ENCODE peak calls at places on chromosomes 11 and 22, in five cellular contexts. V is CD8-positive, alpha-beta T cell; U is uterus; E is Panc1; G is HAP-1. N is an unnamed sample. For H3K4me1 and H3K27me3, the result is how much of the 10 kb centered on the place peaks cover.

GRCh38 chr22:28151241-28151640 is 232.2 kb upstream of the PITPNB start:
- DNase-seq in E (no peak), V (no peak), G (no peak), U (no peak), N (no peak)

GRCh38 chr11:43504316-43504950 is 145.7 kb downstream of the TTC17 start:
- DNase-seq in U (no peak), G (peak), V (no peak), E (no peak), N (no peak)

GRCh38 chr11:72821221-72821919 is 7.2 kb downstream of the ATG16L2 start:
- DNase-seq in U (peak), V (no peak), E (no peak), G (no peak), N (no peak)

GRCh38 chr11:19800162-19800561 is 87.5 kb downstream of the NAV2 start:
- DNase-seq in V (no peak), E (no peak), G (no peak), U (no peak), N (no peak)

GRCh38 chr11:2208691-2209369 is 37.2 kb upstream of the TH start:
- DNase-seq in E (no peak), U (peak), V (no peak), G (peak), N (no peak)

GRCh38 chr11:99739464-99740089 is 718.8 kb downstream of the CNTN5 start:
- DNase-seq in G (peak), U (no peak), V (no peak), E (peak), N (no peak)

GRCh38 chr11:35076201-35077100 is 62.5 kb upstream of the CD44 start:
- DNase-seq in G (no peak), V (no peak), U (no peak), E (no peak), N (no peak)

GRCh38 chr11:77074205-77074604 is 7.4 kb downstream of the CAPN5 start:
- DNase-seq in E (no peak), U (peak), G (no peak), V (no peak), N (no peak)

GRCh38 chr11:35945137-35945518 is 1.3 kb downstream of the LDLRAD3 start:
- DNase-seq in V (no peak), E (no peak), G (no peak), U (no peak), N (no peak)

GRCh38 chr22:36343720-36344105 is 44.1 kb downstream of the MYH9 start:
- DNase-seq in E (no peak), V (no peak), U (no peak), G (no peak), N (no peak)

GRCh38 chr11:57904369-57904768 is 119.3 kb upstream of the OR9Q1 start:
- DNase-seq in G (no peak), E (no peak), U (no peak), V (no peak), N (no peak)

GRCh38 chr22:31790240-31790639 is 36.4 kb downstream of the DEPDC5 start:
- DNase-seq in V (no peak), E (no peak), G (no peak), U (no peak), N (no peak)

GRCh38 chr11:122202951-122203456 is 87.0 kb upstream of the BLID start:
- DNase-seq in V (no peak), U (peak), G (peak), E (no peak), N (peak)
- H3K4me1 ChIP-seq in V (under half), U (under half), G (under half), E (under half), N (under half)

GRCh38 chr11:1125803-1126202 is 31.9 kb upstream of the MUC5AC start:
- DNase-seq in V (no peak), G (no peak), E (no peak), U (no peak), N (no peak)
- H3K27me3 ChIP-seq in V (under half), G (under half), E (under half), U (under half), N (under half)

GRCh38 chr11:838441-839279 is 3.7 kb downstream of the POLR2L start:
- DNase-seq in U (no peak), V (no peak), G (peak), E (no peak), N (no peak)

GRCh38 chr11:836274-836673 is 3.5 kb downstream of the CD151 start:
- DNase-seq in V (no peak), G (no peak), E (no peak), U (no peak), N (no peak)

GRCh38 chr11:837990-838307 is 4.4 kb downstream of the POLR2L start:
- DNase-seq in V (no peak), E (no peak), G (no peak), U (no peak), N (no peak)

GRCh38 chr11:836700-837099 is 3.9 kb downstream of the CD151 start:
- DNase-seq in V (no peak), G (no peak), U (no peak), E (no peak), N (no peak)

GRCh38 chr11:837189-837989 is 4.6 kb downstream of the CD151 start:
- DNase-seq in E (no peak), V (no peak), U (no peak), G (no peak), N (no peak)
- H3K4me1 ChIP-seq in E (half or more), V (under half), U (under half), G (under half), N (under half)

GRCh38 chr11:13964771-13965074 is 2.2 kb downstream of the SPON1 start:
- DNase-seq in V (no peak), U (no peak), E (no peak), G (no peak), N (no peak)

GRCh38 chr11:13962562-13963168 is at the start of gene SPON1:
- DNase-seq in E (no peak), U (peak), G (no peak), V (peak), N (no peak)

GRCh38 chr11:13963169-13963948 is 836 bp downstream of the SPON1 start:
- DNase-seq in E (no peak), U (peak), G (no peak), V (peak), N (no peak)

GRCh38 chr11:13963949-13964770 is 1.6 kb downstream of the SPON1 start:
- DNase-seq in E (no peak), V (no peak), G (no peak), U (peak), N (no peak)

GRCh38 chr11:13962198-13962561 is 343 bp upstream of the SPON1 start:
- DNase-seq in E (no peak), G (no peak), U (no peak), V (no peak), N (no peak)
- H3K27me3 ChIP-seq in E (half or more), G (half or more), U (under half), V (under half), N (half or more)

DNA sequence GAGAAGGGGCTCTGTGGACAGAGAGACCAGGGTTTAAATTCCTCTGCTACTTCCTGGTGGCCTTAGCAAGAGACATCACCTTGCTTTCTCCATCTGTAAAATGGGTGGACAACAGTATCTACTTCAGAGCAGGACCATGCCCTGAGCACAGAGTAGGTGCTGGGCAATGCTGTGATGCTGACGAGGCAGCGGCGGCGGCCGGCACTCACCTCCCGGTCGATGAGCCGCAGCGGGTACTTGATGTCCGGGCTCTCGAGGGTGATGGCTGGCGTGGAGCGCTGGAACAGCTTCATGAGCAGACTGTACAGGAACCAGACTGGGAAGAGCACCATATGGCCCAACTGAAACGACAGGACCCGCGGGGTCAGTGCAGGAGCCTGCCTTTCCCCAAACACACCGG is 3.9 kb downstream of the ATP5MGL start:
- DNase-seq in U (no peak), V (no peak), E (no peak), G (no peak), N (no peak)
- H3K4me1 ChIP-seq in U (under half), V (under half), E (under half), G (under half), N (under half)

GRCh38 chr11:66820921-66821320 is 22.3 kb upstream of the RCE1 start:
- DNase-seq in U (no peak), V (no peak), E (no peak), G (no peak), N (no peak)
- H3K27me3 ChIP-seq in U (under half), V (under half), E (under half), G (under half), N (under half)

GRCh38 chr22:23279781-23280180 is 99.5 kb downstream of the BCR start:
- DNase-seq in G (no peak), E (no peak), U (no peak), V (no peak), N (no peak)
- H3K4me1 ChIP-seq in G (under half), E (under half), U (under half), V (under half), N (under half)